ENCODE peak calls at places on chromosomes 12 and 14, in eight cellular contexts. One of them, this sample, is unnamed.

GRCh38 chr12:125148316-125148715 is 83.1 kb downstream of the AACS start:
- DNase-seq in head of caudate nucleus: no peak
- DNase-seq in AML-193: no peak
- DNase-seq in ELF-1: no peak
- DNase-seq in GM04503: peak
- DNase-seq in NCI-H2107: no peak
- DNase-seq in psoas muscle: no peak
- DNase-seq in NCI-H187: no peak
- DNase-seq in this sample: no peak

GRCh38 chr14:35747379-35747778 is 61.7 kb downstream of the RALGAPA1 start:
- DNase-seq in NCI-H187: no peak
- DNase-seq in NCI-H2107: no peak
- DNase-seq in head of caudate nucleus: no peak
- DNase-seq in AML-193: no peak
- DNase-seq in psoas muscle: no peak
- DNase-seq in GM04503: no peak
- DNase-seq in ELF-1: no peak
- DNase-seq in this sample: no peak

GRCh38 chr14:61178226-61179060 is 102.7 kb downstream of the TMEM30B start:
- DNase-seq in NCI-H2107: no peak
- DNase-seq in head of caudate nucleus: no peak
- DNase-seq in ELF-1: no peak
- DNase-seq in psoas muscle: peak
- DNase-seq in GM04503: peak
- DNase-seq in AML-193: no peak
- DNase-seq in NCI-H187: no peak
- DNase-seq in this sample: no peak

GRCh38 chr12:30753761-30754382 is 879 bp downstream of the CAPRIN2 start:
- DNase-seq in ELF-1: peak
- DNase-seq in GM04503: peak
- DNase-seq in NCI-H2107: no peak
- DNase-seq in psoas muscle: no peak
- DNase-seq in NCI-H187: no peak
- DNase-seq in AML-193: no peak
- DNase-seq in head of caudate nucleus: no peak
- DNase-seq in this sample: no peak

GRCh38 chr12:89949457-89950195 is 241.0 kb upstream of the ATP2B1 start:
- DNase-seq in NCI-H2107: no peak
- DNase-seq in NCI-H187: no peak
- DNase-seq in GM04503: peak
- DNase-seq in AML-193: no peak
- DNase-seq in ELF-1: no peak
- DNase-seq in psoas muscle: no peak
- DNase-seq in head of caudate nucleus: no peak
- DNase-seq in this sample: no peak

GRCh38 chr14:51019089-51019488 is 74.8 kb upstream of the PYGL start:
- DNase-seq in psoas muscle: no peak
- DNase-seq in GM04503: no peak
- DNase-seq in NCI-H187: no peak
- DNase-seq in AML-193: no peak
- DNase-seq in ELF-1: no peak
- DNase-seq in head of caudate nucleus: no peak
- DNase-seq in NCI-H2107: no peak
- DNase-seq in this sample: no peak

GRCh38 chr12:76649091-76649490 is 89.5 kb upstream of the OSBPL8 start:
- DNase-seq in AML-193: no peak
- DNase-seq in NCI-H2107: no peak
- DNase-seq in ELF-1: no peak
- DNase-seq in psoas muscle: no peak
- DNase-seq in GM04503: no peak
- DNase-seq in head of caudate nucleus: no peak
- DNase-seq in NCI-H187: no peak
- DNase-seq in this sample: no peak

GRCh38 chr14:57051633-57052032 is 217.1 kb downstream of the EXOC5 start:
- DNase-seq in NCI-H2107: no peak
- DNase-seq in GM04503: no peak
- DNase-seq in head of caudate nucleus: no peak
- DNase-seq in AML-193: no peak
- DNase-seq in ELF-1: peak
- DNase-seq in NCI-H187: no peak
- DNase-seq in psoas muscle: no peak
- DNase-seq in this sample: peak

GRCh38 chr14:64708148-64709004 is 4.2 kb downstream of the PLEKHG3 start:
- DNase-seq in AML-193: peak
- DNase-seq in NCI-H2107: no peak
- DNase-seq in NCI-H187: no peak
- DNase-seq in head of caudate nucleus: peak
- DNase-seq in psoas muscle: no peak
- DNase-seq in ELF-1: peak
- DNase-seq in GM04503: no peak
- DNase-seq in this sample: peak

GRCh38 chr12:130752692-130753230 is 36.7 kb upstream of the RIMBP2 start:
- DNase-seq in head of caudate nucleus: no peak
- DNase-seq in AML-193: no peak
- DNase-seq in ELF-1: peak
- DNase-seq in psoas muscle: no peak
- DNase-seq in GM04503: no peak
- DNase-seq in NCI-H187: no peak
- DNase-seq in NCI-H2107: peak
- DNase-seq in this sample: peak

GRCh38 chr12:66241061-66242043 is 52.3 kb downstream of the IRAK3 start:
- DNase-seq in NCI-H187: no peak
- DNase-seq in NCI-H2107: no peak
- DNase-seq in psoas muscle: no peak
- DNase-seq in AML-193: peak
- DNase-seq in GM04503: peak
- DNase-seq in head of caudate nucleus: no peak
- DNase-seq in ELF-1: no peak
- DNase-seq in this sample: no peak

GRCh38 chr12:121976950-121977349 is 44.7 kb upstream of the BCL7A start:
- DNase-seq in GM04503: no peak
- DNase-seq in head of caudate nucleus: no peak
- DNase-seq in AML-193: no peak
- DNase-seq in psoas muscle: no peak
- DNase-seq in ELF-1: no peak
- DNase-seq in NCI-H187: no peak
- DNase-seq in NCI-H2107: no peak
- DNase-seq in this sample: no peak

GRCh38 chr14:63737582-63738006 is 9.7 kb upstream of the SGPP1 start:
- DNase-seq in GM04503: no peak
- DNase-seq in NCI-H2107: no peak
- DNase-seq in NCI-H187: no peak
- DNase-seq in psoas muscle: no peak
- DNase-seq in ELF-1: no peak
- DNase-seq in head of caudate nucleus: no peak
- DNase-seq in AML-193: no peak
- DNase-seq in this sample: no peak

GRCh38 chr12:95648990-95649791 is 97.9 kb upstream of the USP44 start:
- DNase-seq in ELF-1: peak
- DNase-seq in NCI-H2107: no peak
- DNase-seq in NCI-H187: no peak
- DNase-seq in psoas muscle: no peak
- DNase-seq in head of caudate nucleus: no peak
- DNase-seq in AML-193: no peak
- DNase-seq in GM04503: peak
- DNase-seq in this sample: no peak

GRCh38 chr14:35088514-35088913 is 33.3 kb downstream of the PPP2R3C start:
- DNase-seq in NCI-H2107: no peak
- DNase-seq in head of caudate nucleus: no peak
- DNase-seq in AML-193: no peak
- DNase-seq in psoas muscle: no peak
- DNase-seq in GM04503: no peak
- DNase-seq in NCI-H187: no peak
- DNase-seq in ELF-1: no peak
- DNase-seq in this sample: no peak

GRCh38 chr12:65876898-65877721 is 52.8 kb downstream of the HMGA2 start:
- DNase-seq in NCI-H187: no peak
- DNase-seq in GM04503: no peak
- DNase-seq in head of caudate nucleus: no peak
- DNase-seq in ELF-1: peak
- DNase-seq in NCI-H2107: no peak
- DNase-seq in psoas muscle: no peak
- DNase-seq in AML-193: no peak
- DNase-seq in this sample: no peak

GRCh38 chr12:48969847-48970701 is 1.5 kb downstream of the WNT10B start:
- DNase-seq in psoas muscle: no peak
- DNase-seq in NCI-H187: no peak
- DNase-seq in ELF-1: peak
- DNase-seq in GM04503: no peak
- DNase-seq in NCI-H2107: no peak
- DNase-seq in head of caudate nucleus: peak
- DNase-seq in AML-193: no peak
- DNase-seq in this sample: peak

GRCh38 chr14:60657609-60657983 is 8.3 kb upstream of the SIX1 start:
- DNase-seq in ELF-1: no peak
- DNase-seq in psoas muscle: no peak
- DNase-seq in head of caudate nucleus: no peak
- DNase-seq in AML-193: no peak
- DNase-seq in GM04503: no peak
- DNase-seq in NCI-H2107: no peak
- DNase-seq in NCI-H187: no peak
- DNase-seq in this sample: no peak

GRCh38 chr12:96218989-96219678 is 25.0 kb downstream of the ELK3 start:
- DNase-seq in GM04503: no peak
- DNase-seq in psoas muscle: no peak
- DNase-seq in NCI-H187: peak
- DNase-seq in head of caudate nucleus: no peak
- DNase-seq in NCI-H2107: no peak
- DNase-seq in AML-193: no peak
- DNase-seq in ELF-1: no peak
- DNase-seq in this sample: no peak

GRCh38 chr12:51866324-51866723 is 17.8 kb upstream of the FIGNL2 start:
- DNase-seq in head of caudate nucleus: no peak
- DNase-seq in psoas muscle: no peak
- DNase-seq in AML-193: no peak
- DNase-seq in GM04503: no peak
- DNase-seq in ELF-1: no peak
- DNase-seq in NCI-H2107: no peak
- DNase-seq in NCI-H187: no peak
- DNase-seq in this sample: no peak

GRCh38 chr12:81167694-81168093 is 89.8 kb downstream of the ACSS3 start:
- DNase-seq in psoas muscle: no peak
- DNase-seq in GM04503: no peak
- DNase-seq in NCI-H187: no peak
- DNase-seq in head of caudate nucleus: no peak
- DNase-seq in AML-193: no peak
- DNase-seq in ELF-1: no peak
- DNase-seq in NCI-H2107: no peak
- DNase-seq in this sample: no peak

GRCh38 chr14:106811167-106811566 is 1284.8 kb downstream of the TMEM121 start:
- DNase-seq in NCI-H2107: no peak
- DNase-seq in GM04503: no peak
- DNase-seq in NCI-H187: no peak
- DNase-seq in ELF-1: no peak
- DNase-seq in head of caudate nucleus: no peak
- DNase-seq in psoas muscle: no peak
- DNase-seq in AML-193: no peak
- DNase-seq in this sample: no peak

GRCh38 chr12:109728921-109729836 is 15.6 kb downstream of the FAM222A start:
- DNase-seq in NCI-H187: no peak
- DNase-seq in AML-193: no peak
- DNase-seq in ELF-1: no peak
- DNase-seq in NCI-H2107: no peak
- DNase-seq in head of caudate nucleus: peak
- DNase-seq in psoas muscle: no peak
- DNase-seq in GM04503: no peak
- DNase-seq in this sample: no peak

GRCh38 chr14:51993274-51993673 is 3.9 kb downstream of the RTRAF start:
- DNase-seq in AML-193: peak
- DNase-seq in NCI-H187: no peak
- DNase-seq in GM04503: no peak
- DNase-seq in ELF-1: no peak
- DNase-seq in head of caudate nucleus: no peak
- DNase-seq in psoas muscle: no peak
- DNase-seq in NCI-H2107: no peak
- DNase-seq in this sample: no peak

GRCh38 chr12:113844495-113845175 is 121.5 kb downstream of the RBM19 start:
- DNase-seq in NCI-H187: no peak
- DNase-seq in ELF-1: no peak
- DNase-seq in AML-193: no peak
- DNase-seq in head of caudate nucleus: no peak
- DNase-seq in NCI-H2107: peak
- DNase-seq in GM04503: no peak
- DNase-seq in psoas muscle: no peak
- DNase-seq in this sample: no peak

GRCh38 chr14:94769413-94770250 is at the start of gene GSC:
- DNase-seq in GM04503: no peak
- DNase-seq in AML-193: no peak
- DNase-seq in psoas muscle: peak
- DNase-seq in head of caudate nucleus: no peak
- DNase-seq in ELF-1: peak
- DNase-seq in NCI-H2107: no peak
- DNase-seq in NCI-H187: no peak
- DNase-seq in this sample: peak

GRCh38 chr14:60229614-60230013 is 19.4 kb upstream of the PPM1A start:
- DNase-seq in head of caudate nucleus: no peak
- DNase-seq in NCI-H2107: no peak
- DNase-seq in AML-193: no peak
- DNase-seq in NCI-H187: no peak
- DNase-seq in ELF-1: no peak
- DNase-seq in psoas muscle: no peak
- DNase-seq in GM04503: no peak
- DNase-seq in this sample: no peak

GRCh38 chr14:57486767-57487379 is 6.8 kb downstream of the CCDC198 start:
- DNase-seq in NCI-H2107: peak
- DNase-seq in NCI-H187: peak
- DNase-seq in ELF-1: peak
- DNase-seq in head of caudate nucleus: no peak
- DNase-seq in AML-193: peak
- DNase-seq in GM04503: no peak
- DNase-seq in psoas muscle: no peak
- DNase-seq in this sample: peak

This sample was measured in H7.